ENCODE peak calls at places on chromosome 16, in five cellular contexts. V, R, Y, Z and F are unnamed samples.

GRCh38 chr16:17518441-17518840 is 47.7 kb upstream of the XYLT1 start:
- DNase-seq in Z (no peak), Y (no peak), R (no peak), V (no peak), F (no peak)

GRCh38 chr16:74232831-74233465 is 63.7 kb upstream of the PSMD7 start:
- DNase-seq in Y (no peak), Z (no peak), R (no peak), V (no peak), F (no peak)

GRCh38 chr16:68072038-68072695 is 13.0 kb upstream of the NFATC3 start:
- DNase-seq in Z (no peak), V (no peak), Y (no peak), R (no peak), F (no peak)

GRCh38 chr16:27982184-27982583 is 81.3 kb downstream of the GSG1L start:
- DNase-seq in Y (no peak), R (no peak), Z (no peak), V (no peak), F (no peak)

GRCh38 chr16:72847187-72848044 is 200.5 kb downstream of the ZFHX3 start:
- DNase-seq in V (no peak), R (no peak), Y (no peak), Z (no peak), F (no peak)

GRCh38 chr16:72536673-72537435 is 364.9 kb upstream of the PMFBP1 start:
- DNase-seq in V (no peak), Y (no peak), Z (no peak), R (no peak), F (peak)

GRCh38 chr16:51881731-51882130 is 665.2 kb downstream of the TOX3 start:
- DNase-seq in Z (no peak), V (no peak), Y (no peak), R (no peak), F (no peak)

GRCh38 chr16:56869513-56870270 is 4.7 kb downstream of the SLC12A3 start:
- DNase-seq in V (no peak), Z (no peak), Y (no peak), R (no peak), F (no peak)

GRCh38 chr16:62068747-62069146 is 32.5 kb upstream of the CDH8 start:
- DNase-seq in Y (no peak), R (no peak), V (no peak), Z (no peak), F (no peak)

GRCh38 chr16:87855852-87856715 is 13.2 kb downstream of the SLC7A5 start:
- DNase-seq in Y (no peak), Z (no peak), R (no peak), V (no peak), F (no peak)

GRCh38 chr16:9251026-9251425 is 159.6 kb downstream of the HAPSTR1 start:
- DNase-seq in Z (no peak), Y (no peak), V (no peak), R (no peak), F (no peak)

GRCh38 chr16:72094266-72094610 is 591 bp downstream of the DHX38 start:
- DNase-seq in V (no peak), Z (no peak), R (no peak), Y (no peak), F (no peak)

GRCh38 chr16:24701521-24701951 is 27.9 kb upstream of the TNRC6A start:
- DNase-seq in V (no peak), R (no peak), Z (no peak), Y (no peak), F (peak)

GRCh38 chr16:74721716-74722115 is 21.1 kb upstream of the MLKL start:
- DNase-seq in Z (no peak), R (no peak), Y (no peak), V (no peak), F (no peak)

GRCh38 chr16:6066601-6067000 is 969.0 kb upstream of the EEF2KMT start:
- DNase-seq in R (no peak), V (no peak), Z (no peak), Y (no peak), F (no peak)

GRCh38 chr16:66894948-66895696 is 14.8 kb downstream of the PDP2 start:
- DNase-seq in R (no peak), Y (peak), Z (no peak), V (no peak), F (peak)

GRCh38 chr16:68910051-68910450 is 66.7 kb downstream of the TANGO6 start:
- DNase-seq in Z (peak), V (no peak), Y (no peak), R (no peak), F (no peak)

GRCh38 chr16:85615014-85615851 is 2.1 kb downstream of the GSE1 start:
- DNase-seq in V (no peak), Z (peak), Y (peak), R (no peak), F (no peak)

GRCh38 chr16:85675528-85675927 is 13.2 kb downstream of the GINS2 start:
- DNase-seq in Z (no peak), R (no peak), Y (no peak), V (no peak), F (peak)

GRCh38 chr16:5615868-5616642 is 518.5 kb upstream of the EEF2KMT start:
- DNase-seq in R (no peak), Z (peak), Y (peak), V (no peak), F (peak)

GRCh38 chr16:70576431-70577255 is 53.0 kb downstream of the SF3B3 start:
- DNase-seq in R (peak), Y (no peak), V (no peak), Z (no peak), F (no peak)

GRCh38 chr16:3175157-3176153 is 12.5 kb upstream of the OR1F1 start:
- DNase-seq in R (no peak), V (no peak), Y (no peak), Z (no peak), F (no peak)

GRCh38 chr16:86579268-86580062 is 1.1 kb downstream of the FOXL1 start:
- DNase-seq in V (no peak), R (no peak), Y (no peak), Z (no peak), F (no peak)

GRCh38 chr16:71630808-71631207 is 4.8 kb downstream of the MARVELD3 start:
- DNase-seq in V (peak), Z (no peak), Y (no peak), R (no peak), F (no peak)

GRCh38 chr16:75262104-75262799 is 10.8 kb upstream of the BCAR1 start:
- DNase-seq in R (no peak), V (no peak), Z (peak), Y (no peak), F (no peak)

GRCh38 chr16:7182510-7183109 is 150.0 kb upstream of the RBFOX1 start:
- DNase-seq in Y (no peak), V (no peak), Z (no peak), R (no peak), F (no peak)

GRCh38 chr16:57041182-57042156 is 50.9 kb upstream of the CPNE2 start:
- DNase-seq in R (no peak), Y (peak), Z (no peak), V (no peak), F (no peak)

GRCh38 chr16:80672379-80672778 is 131.6 kb downstream of the DYNLRB2 start:
- DNase-seq in Y (no peak), V (no peak), R (no peak), Z (no peak), F (no peak)
- H3K4me3 ChIP-seq in Y (no peak), V (no peak), R (no peak), Z (no peak), F (no peak)

GRCh38 chr16:54931757-54932660 is 1.3 kb downstream of the IRX5 start:
- DNase-seq in Y (no peak), R (no peak), V (no peak), Z (peak), F (no peak)
- H3K4me3 ChIP-seq in Y (no peak), R (no peak), V (no peak), Z (peak), F (peak)

GRCh38 chr16:46650224-46650623 is 29.0 kb upstream of the SHCBP1 start:
- DNase-seq in Y (no peak), R (peak), V (no peak), Z (no peak), F (no peak)
- H3K4me3 ChIP-seq in Y (no peak), R (no peak), V (no peak), Z (no peak), F (no peak)

GRCh38 chr16:50248845-50249244 is 17.5 kb upstream of the ADCY7 start:
- DNase-seq in V (no peak), Z (no peak), R (no peak), Y (no peak), F (no peak)

GRCh38 chr16:50245417-50246298 is 20.7 kb upstream of the ADCY7 start:
- DNase-seq in V (no peak), Y (no peak), Z (peak), R (no peak), F (no peak)

GRCh38 chr16:50247906-50248608 is 18.3 kb upstream of the ADCY7 start:
- DNase-seq in Y (no peak), Z (no peak), V (no peak), R (no peak), F (no peak)

GRCh38 chr16:50246299-50247122 is 19.8 kb upstream of the ADCY7 start:
- DNase-seq in V (no peak), R (no peak), Z (peak), Y (no peak), F (no peak)

DNA sequence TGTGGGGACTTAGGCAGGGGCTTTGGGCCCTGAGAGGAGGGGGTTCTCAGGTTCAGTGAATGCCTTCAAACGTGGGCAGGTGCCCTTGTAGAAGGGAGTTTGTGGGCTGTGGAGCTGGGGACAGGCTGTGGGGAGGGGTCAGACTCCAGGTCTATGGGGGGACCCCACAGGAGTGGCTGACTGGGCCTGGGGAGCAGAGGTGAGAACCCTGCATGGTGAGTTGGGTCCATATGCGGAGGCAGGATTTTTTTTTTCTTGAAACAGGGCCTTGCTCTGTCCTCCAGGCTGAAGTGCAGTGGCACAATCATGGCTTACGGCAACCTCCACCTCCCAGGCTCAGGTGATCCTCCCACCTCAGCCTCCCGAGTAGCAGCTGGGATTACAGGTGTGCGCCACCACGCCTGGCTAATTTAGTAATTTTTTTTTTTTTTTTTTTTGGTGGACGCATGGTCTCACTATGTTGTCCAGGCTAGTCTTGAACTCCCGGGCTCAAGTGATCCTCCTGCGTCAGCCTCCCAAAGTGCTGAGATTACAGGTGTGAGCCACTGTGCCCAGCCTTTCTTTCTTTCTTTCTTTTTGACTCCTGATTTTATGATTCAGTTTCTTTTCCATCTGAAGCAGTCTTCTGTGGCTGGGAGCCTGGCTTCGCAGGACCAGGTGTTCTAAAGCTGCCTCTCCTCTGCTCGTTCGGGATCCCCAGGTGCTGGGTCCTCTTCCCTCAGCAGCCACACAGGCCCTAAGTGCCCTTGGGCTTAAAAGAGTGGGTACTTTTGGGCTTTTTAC is 19.0 kb upstream of the ADCY7 start:
- DNase-seq in V (no peak), Z (no peak), R (no peak), Y (no peak), F (no peak)
- H3K4me3 ChIP-seq in V (no peak), Z (no peak), R (no peak), Y (no peak), F (no peak)

GRCh38 chr16:49697631-49698030 is 158.3 kb downstream of the ZNF423 start:
- DNase-seq in Z (no peak), V (no peak), Y (no peak), R (no peak), F (no peak)

GRCh38 chr16:49700222-49700927 is 155.5 kb downstream of the ZNF423 start:
- DNase-seq in Y (no peak), R (no peak), V (no peak), Z (no peak), F (no peak)

GRCh38 chr16:49698416-49698815 is 157.5 kb downstream of the ZNF423 start:
- DNase-seq in Z (no peak), R (no peak), Y (no peak), V (no peak), F (no peak)

GRCh38 chr16:49699718-49700117 is 156.2 kb downstream of the ZNF423 start:
- DNase-seq in Z (no peak), V (no peak), Y (no peak), R (no peak), F (no peak)

GRCh38 chr16:49698931-49699715 is 156.8 kb downstream of the ZNF423 start:
- DNase-seq in Y (no peak), R (no peak), Z (no peak), V (no peak), F (no peak)
- H3K4me3 ChIP-seq in Y (no peak), R (no peak), Z (no peak), V (no peak), F (no peak)